ENCODE peak calls at places on chromosomes 12 and 14, in six cellular contexts. D is left lung, V is epithelial cell of esophagus, W is type B pancreatic cell, Y is stomach, I is transverse colon. H is an unnamed sample.

GRCh38 chr14:26984318-26985177 is 386.7 kb upstream of the NOVA1 start:
- DNase-seq in I (peak), Y (peak), W (no peak), V (peak), D (peak), H (no peak)

GRCh38 chr12:94640134-94640928 is 10.0 kb downstream of the TMCC3 start:
- DNase-seq in V (peak), I (peak), W (no peak), Y (no peak), D (peak), H (no peak)

GRCh38 chr12:80192087-80192486 is 92.8 kb downstream of the OTOGL start:
- DNase-seq in W (no peak), I (no peak), Y (no peak), V (no peak), D (no peak), H (no peak)

GRCh38 chr12:121017966-121018491 is 1.7 kb upstream of the C12orf43 start:
- DNase-seq in I (no peak), W (no peak), D (peak), V (no peak), Y (no peak), H (no peak)

GRCh38 chr14:51410846-51411245 is 170.8 kb downstream of the TMX1 start:
- DNase-seq in Y (no peak), I (no peak), D (no peak), V (no peak), W (no peak), H (no peak)

GRCh38 chr14:106044949-106045596 is 518.7 kb downstream of the TMEM121 start:
- DNase-seq in D (peak), V (peak), I (peak), Y (peak), W (no peak), H (no peak)

GRCh38 chr14:22390824-22391461 is 198.1 kb downstream of the DAD1 start:
- DNase-seq in I (peak), W (no peak), D (no peak), V (peak), Y (peak), H (no peak)

GRCh38 chr12:3432868-3433267 is 58.1 kb upstream of the PRMT8 start:
- DNase-seq in W (no peak), V (no peak), I (no peak), Y (no peak), D (no peak), H (no peak)

DNA sequence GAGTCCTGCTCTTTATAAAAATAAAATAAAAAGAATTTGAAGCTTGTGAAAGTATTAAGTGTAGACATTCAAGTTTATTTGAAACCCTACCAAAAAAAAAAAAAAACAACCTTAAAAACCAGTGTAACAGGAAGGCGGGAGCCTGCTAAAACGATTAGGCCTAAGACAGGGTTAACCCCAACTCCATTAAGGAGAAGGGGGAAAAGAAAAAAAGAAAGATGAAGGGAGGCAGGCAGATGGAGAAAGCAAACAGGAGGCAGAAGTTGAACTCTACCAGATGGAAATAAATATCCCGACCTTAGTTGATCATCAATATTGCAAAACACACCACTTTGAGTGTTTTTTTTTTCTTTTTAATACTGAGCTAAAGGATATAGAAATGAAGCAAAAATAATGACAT is 1.2 kb upstream of the BTG1 start:
- DNase-seq in D (no peak), I (no peak), V (no peak), Y (no peak), W (no peak), H (no peak)
- TF ChIP-seq CTCF in D (no peak), I (no peak), V (no peak), Y (no peak), W (no peak), H (no peak)

GRCh38 chr12:54666008-54666407 is 17.8 kb upstream of the DCD start:
- DNase-seq in D (no peak), V (no peak), I (no peak), Y (no peak), W (no peak), H (no peak)
- TF ChIP-seq CTCF in D (no peak), V (no peak), I (no peak), Y (no peak), W (no peak), H (no peak)

DNA sequence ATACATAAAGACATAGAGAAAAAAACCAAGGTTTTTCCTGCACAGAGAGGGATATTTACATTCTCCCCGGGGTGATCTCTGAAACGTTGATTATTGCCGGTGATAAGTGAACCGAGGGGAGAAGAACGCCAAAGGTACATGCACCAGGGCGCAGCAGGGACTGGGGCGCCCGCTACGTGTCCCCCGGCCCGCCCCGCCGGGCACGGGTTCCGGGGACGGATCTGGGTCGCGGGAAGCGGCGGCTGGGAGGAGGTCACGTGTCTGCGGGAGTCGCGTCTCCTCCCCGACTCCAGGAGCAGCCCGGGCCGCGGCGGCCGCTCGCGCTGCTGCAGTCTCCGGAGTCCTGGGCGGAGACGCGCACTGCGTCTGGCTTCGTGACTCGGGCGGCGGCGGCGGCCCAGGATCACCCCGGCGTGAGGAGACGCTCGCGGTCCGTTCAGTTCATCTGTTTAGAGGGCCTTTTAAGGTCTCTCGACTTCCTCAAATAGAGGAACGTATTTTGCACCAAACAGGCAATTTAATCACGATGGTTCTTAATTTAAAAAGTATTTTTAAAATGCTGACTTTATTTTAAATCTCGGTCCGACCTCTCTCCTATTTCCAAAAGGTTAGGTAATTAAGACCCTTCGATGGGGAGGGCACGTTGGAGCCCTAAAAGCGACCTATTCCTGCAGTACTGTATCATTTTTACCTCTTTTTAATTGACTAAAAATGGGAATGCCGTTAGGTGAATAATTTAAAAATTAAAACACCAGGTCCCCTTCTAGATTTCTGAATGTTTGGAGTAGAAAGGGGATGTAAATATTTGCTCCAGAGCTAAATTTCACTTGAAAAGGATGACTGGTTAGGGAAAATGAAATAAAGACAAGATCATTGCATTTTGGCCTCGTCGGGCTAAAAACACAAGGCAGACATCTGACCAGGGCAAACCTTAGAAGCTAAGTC is 1.8 kb upstream of the BHLHE41 start:
- DNase-seq in I (peak), W (peak), D (peak), Y (peak), V (peak), H (peak)
- TF ChIP-seq CTCF in I (peak), W (no peak), D (no peak), Y (no peak), V (no peak), H (peak)

DNA sequence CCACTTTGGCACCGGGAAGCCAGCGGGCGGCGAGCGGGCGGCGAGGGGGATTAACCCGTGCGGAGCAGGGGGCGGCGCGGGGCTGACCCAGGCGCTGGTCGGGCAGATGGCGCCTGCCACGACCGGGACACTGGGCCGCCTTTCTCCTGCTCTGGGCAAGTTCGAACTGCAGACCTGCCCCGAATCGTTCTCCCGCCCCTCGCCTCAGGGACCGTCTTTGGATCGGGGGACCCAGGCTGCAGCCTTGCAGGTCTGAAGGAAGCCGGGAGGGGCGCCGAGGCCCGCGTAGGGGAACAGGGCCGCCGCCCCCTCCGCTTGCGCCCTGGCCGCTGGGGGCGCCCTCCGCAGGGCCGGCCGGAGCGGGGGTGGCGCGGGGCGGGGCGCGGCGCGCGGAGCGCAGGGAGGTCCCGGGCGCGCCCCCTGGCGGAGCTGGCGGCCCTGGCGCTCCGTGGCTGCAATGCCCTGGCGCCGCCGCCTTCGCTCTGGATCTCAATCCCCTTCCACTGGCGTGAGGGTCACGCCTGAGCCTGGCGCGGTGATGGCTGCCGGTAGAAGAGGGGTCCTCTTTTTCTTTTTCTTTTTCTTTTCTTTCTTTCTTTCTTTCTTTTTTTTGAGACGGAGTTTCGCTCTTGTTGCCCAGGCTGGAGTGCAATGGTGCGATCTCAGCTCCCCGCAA is 447 bp upstream of the LTBP2 start:
- DNase-seq in D (peak), V (peak), W (peak), Y (peak), I (peak), H (no peak)
- TF ChIP-seq CTCF in D (peak), V (peak), W (peak), Y (no peak), I (peak), H (peak)